ENCODE peak calls at places on chromosomes 5 and 9, in four cellular contexts. One of them, this sample, is unnamed.

GRCh38 chr5:79535477-79536192 is 21.7 kb upstream of the HOMER1 start:
- DNase-seq in BJ: no peak
- DNase-seq in fibroblast of pulmonary artery: no peak
- DNase-seq in PC-9: no peak
- DNase-seq in this sample: no peak

GRCh38 chr5:58543723-58544122 is 39.2 kb upstream of the RAB3C start:
- DNase-seq in BJ: no peak
- DNase-seq in fibroblast of pulmonary artery: no peak
- DNase-seq in PC-9: no peak
- DNase-seq in this sample: no peak

GRCh38 chr5:168356171-168356570 is 64.7 kb downstream of the WWC1 start:
- DNase-seq in BJ: no peak
- DNase-seq in fibroblast of pulmonary artery: no peak
- DNase-seq in PC-9: no peak
- DNase-seq in this sample: no peak

GRCh38 chr5:14453486-14453885 is 128.1 kb upstream of the OTULINL start:
- DNase-seq in BJ: no peak
- DNase-seq in fibroblast of pulmonary artery: peak
- DNase-seq in PC-9: no peak
- DNase-seq in this sample: no peak

GRCh38 chr9:115810166-115810565 is 343.4 kb upstream of the PAPPA start:
- DNase-seq in BJ: no peak
- DNase-seq in fibroblast of pulmonary artery: no peak
- DNase-seq in PC-9: no peak
- DNase-seq in this sample: no peak

GRCh38 chr5:58450018-58450417 is 9.9 kb downstream of the PLK2 start:
- DNase-seq in BJ: no peak
- DNase-seq in fibroblast of pulmonary artery: peak
- DNase-seq in PC-9: no peak
- DNase-seq in this sample: no peak

GRCh38 chr9:106324071-106324470 is 538.9 kb upstream of the ZNF462 start:
- DNase-seq in BJ: no peak
- DNase-seq in fibroblast of pulmonary artery: no peak
- DNase-seq in PC-9: no peak
- DNase-seq in this sample: no peak

GRCh38 chr9:93002700-93003099 is 55.4 kb downstream of the FGD3 start:
- DNase-seq in BJ: no peak
- DNase-seq in fibroblast of pulmonary artery: no peak
- DNase-seq in PC-9: no peak
- DNase-seq in this sample: no peak

GRCh38 chr9:133210202-133210532 is 1.1 kb upstream of the OBP2B start:
- DNase-seq in BJ: no peak
- DNase-seq in fibroblast of pulmonary artery: no peak
- DNase-seq in PC-9: no peak
- DNase-seq in this sample: no peak

GRCh38 chr5:18792145-18792544 is 1157.9 kb downstream of the TAF11L14 start:
- DNase-seq in BJ: no peak
- DNase-seq in fibroblast of pulmonary artery: peak
- DNase-seq in PC-9: peak
- DNase-seq in this sample: no peak

GRCh38 chr5:153965102-153965645 is 73.5 kb downstream of the FAM114A2 start:
- DNase-seq in BJ: no peak
- DNase-seq in fibroblast of pulmonary artery: peak
- DNase-seq in PC-9: peak
- DNase-seq in this sample: peak

GRCh38 chr5:157160001-157160400 is 6.1 kb downstream of the GARIN3 start:
- DNase-seq in BJ: no peak
- DNase-seq in fibroblast of pulmonary artery: no peak
- DNase-seq in PC-9: no peak
- DNase-seq in this sample: no peak

GRCh38 chr5:141958113-141958512 is at the start of gene PCDH12:
- DNase-seq in BJ: no peak
- DNase-seq in fibroblast of pulmonary artery: peak
- DNase-seq in PC-9: no peak
- DNase-seq in this sample: no peak

GRCh38 chr5:147055304-147055826 is 176.8 kb upstream of the PPP2R2B start:
- DNase-seq in BJ: no peak
- DNase-seq in fibroblast of pulmonary artery: no peak
- DNase-seq in PC-9: no peak
- DNase-seq in this sample: no peak

GRCh38 chr9:34547960-34548603 is 25.3 kb upstream of the ENHO start:
- DNase-seq in BJ: no peak
- DNase-seq in fibroblast of pulmonary artery: peak
- DNase-seq in PC-9: peak
- DNase-seq in this sample: peak

This sample was measured in GM04504.